ENCODE peak calls at places on chromosome 7, in nine cellular contexts. S is activated CD4-positive, alpha-beta T cell treated with anti-CD3 and anti-CD28 coated beads, Interleukin-2, amount 10 ng/mL, durations not matched to agents 7 days and 5 days; E is Caki2; Y is stimulated activated CD4-positive, alpha-beta T cell treated with anti-CD3 and anti-CD28 coated beads, Interleukin-4, amount 100 ng/mL, for 24 hours; F is AG09309; O is hypothalamus; P is hippocampal formation; L is activated CD4-positive, CD25-positive, alpha-beta regulatory T cell treated with anti-CD3 and anti-CD28 coated beads, Interleukin-2, amount 50 U/mL, for 16 hours; C is dorsolateral prefrontal cortex. Z is an unnamed sample.

GRCh38 chr7:30468791-30469190 is 9.8 kb downstream of the NOD1 start:
- DNase-seq in O (no peak), P (no peak), E (no peak), C (no peak), F (peak; percentile 80), Y (no peak), S (no peak), L (no peak), Z (no peak)

GRCh38 chr7:47816647-47817046 is 131.6 kb downstream of the PKD1L1 start:
- DNase-seq in C (no peak), Y (no peak), L (no peak), O (no peak), F (peak; percentile 31), S (no peak), E (no peak), P (no peak), Z (peak; percentile 47)

GRCh38 chr7:69839782-69840181 is 241.5 kb downstream of the AUTS2 start:
- DNase-seq in C (no peak), L (no peak), O (no peak), F (no peak), Y (no peak), P (no peak), E (no peak), S (no peak), Z (no peak)

GRCh38 chr7:37448057-37448636 is 517 bp downstream of the ELMO1 start:
- DNase-seq in E (no peak), S (peak; percentile 20), Y (peak; percentile 33), L (no peak), F (no peak), P (no peak), O (peak; percentile 34), C (no peak), Z (no peak)

GRCh38 chr7:108211382-108212201 is 81.4 kb upstream of the LAMB4 start:
- DNase-seq in P (no peak), F (no peak), C (no peak), L (no peak), O (no peak), E (peak; percentile 87), S (no peak), Y (no peak), Z (no peak)

GRCh38 chr7:78675511-78675910 is 778.0 kb downstream of the MAGI2 start:
- DNase-seq in S (no peak), L (no peak), O (no peak), Y (no peak), F (no peak), C (no peak), P (no peak), E (no peak), Z (no peak)

GRCh38 chr7:36153571-36154097 is 580 bp downstream of the EEPD1 start:
- DNase-seq in Y (no peak), C (no peak), O (no peak), P (peak; percentile 48), F (no peak), S (peak; percentile 11), E (no peak), L (no peak), Z (no peak)

GRCh38 chr7:31521336-31522010 is 7.6 kb downstream of the ITPRID1 start:
- DNase-seq in P (no peak), E (no peak), L (no peak), S (no peak), F (no peak), O (no peak), Y (no peak), C (no peak), Z (no peak)

GRCh38 chr7:79386688-79387422 is 66.6 kb downstream of the MAGI2 start:
- DNase-seq in E (no peak), S (no peak), Y (no peak), O (no peak), P (no peak), C (no peak), L (no peak), F (peak; percentile 31), Z (no peak)

GRCh38 chr7:129719980-129720732 is 108.6 kb downstream of the NRF1 start:
- DNase-seq in L (no peak), E (no peak), S (no peak), C (no peak), O (no peak), P (no peak), F (no peak), Y (no peak), Z (no peak)

GRCh38 chr7:50142421-50143113 is 49.5 kb upstream of the ZPBP start:
- DNase-seq in O (no peak), C (no peak), L (no peak), E (no peak), S (peak; percentile 68), Y (peak; percentile 45), F (peak; percentile 10), P (no peak), Z (peak; percentile 1)

GRCh38 chr7:44286182-44286617 is 39.2 kb downstream of the CAMK2B start:
- DNase-seq in F (no peak), C (peak; percentile 13), E (no peak), O (no peak), L (no peak), P (no peak), S (no peak), Y (no peak), Z (no peak)

GRCh38 chr7:136056827-136057226 is 79.7 kb upstream of the MTPN start:
- DNase-seq in C (no peak), E (no peak), Y (no peak), P (no peak), O (no peak), L (no peak), S (no peak), F (no peak), Z (no peak)

GRCh38 chr7:73623798-73624668 is at the start of gene MLXIPL:
- DNase-seq in F (no peak), P (no peak), C (peak; percentile 51), S (peak; percentile 62), O (no peak), Y (peak; percentile 54), E (peak; percentile 70), L (no peak), Z (no peak)

GRCh38 chr7:43431020-43431595 is 151.8 kb upstream of the STK17A start:
- DNase-seq in C (no peak), E (no peak), F (no peak), L (no peak), Y (no peak), O (no peak), S (no peak), P (no peak), Z (no peak)

GRCh38 chr7:142461437-142461836 is 203.6 kb upstream of the PRSS58 start:
- DNase-seq in P (no peak), S (no peak), F (peak; percentile 77), Y (no peak), O (no peak), C (no peak), L (no peak), E (no peak), Z (peak; percentile 85)

GRCh38 chr7:33837356-33837851 is 67.9 kb upstream of the BMPER start:
- DNase-seq in E (no peak), L (no peak), Y (no peak), S (no peak), P (no peak), O (no peak), C (no peak), F (no peak), Z (no peak)

GRCh38 chr7:1246871-1247526 is 14.3 kb downstream of the UNCX start:
- DNase-seq in P (no peak), E (no peak), O (no peak), S (no peak), Y (no peak), C (no peak), F (no peak), L (no peak), Z (no peak)

GRCh38 chr7:123719481-123719806 is 29.4 kb downstream of the WASL start:
- DNase-seq in O (no peak), L (no peak), F (no peak), S (no peak), C (no peak), E (peak; percentile 7), P (no peak), Y (no peak), Z (no peak)

GRCh38 chr7:55074008-55074499 is 55.2 kb downstream of the EGFR start:
- DNase-seq in F (no peak), P (no peak), C (no peak), E (peak; percentile 95), O (no peak), Y (peak; percentile 17), L (no peak), S (peak; percentile 38), Z (no peak)

GRCh38 chr7:158840604-158841003 is 11.3 kb upstream of the ESYT2 start:
- DNase-seq in O (no peak), C (no peak), E (no peak), S (no peak), F (no peak), L (no peak), Y (no peak), P (no peak), Z (no peak)

Z was measured in GM04503.